ENCODE peak calls at places on chromosomes 7 and 10, in nine cellular contexts. One of them, this sample, is unnamed.

GRCh38 chr7:100013328-100013676 is 2.1 kb upstream of the ZKSCAN1 start:
- DNase-seq in activated CD4-positive, alpha-beta T cell treated with anti-CD3 and anti-CD28 coated beads, Interleukin-2, amount 10 ng/mL, durations not matched to agents 7 days and 5 days: no peak
- DNase-seq in cardiac muscle cell: no peak
- DNase-seq in T-helper 1 cell: no peak
- DNase-seq in stimulated activated CD4-positive, alpha-beta T cell treated with anti-CD3 and anti-CD28 coated beads, Interleukin-1b, Interleukin-23, amount 100 ng/mL, for 1 hour: no peak
- DNase-seq in left ventricle myocardium inferior: no peak
- DNase-seq in caudate nucleus: no peak
- DNase-seq in cerebellar cortex: no peak
- DNase-seq in germinal center: no peak
- DNase-seq in this sample: no peak

GRCh38 chr7:159114981-159115380 is 29.7 kb downstream of the VIPR2 start:
- DNase-seq in activated CD4-positive, alpha-beta T cell treated with anti-CD3 and anti-CD28 coated beads, Interleukin-2, amount 10 ng/mL, durations not matched to agents 7 days and 5 days: no peak
- DNase-seq in cardiac muscle cell: no peak
- DNase-seq in T-helper 1 cell: no peak
- DNase-seq in stimulated activated CD4-positive, alpha-beta T cell treated with anti-CD3 and anti-CD28 coated beads, Interleukin-1b, Interleukin-23, amount 100 ng/mL, for 1 hour: no peak
- DNase-seq in left ventricle myocardium inferior: no peak
- DNase-seq in caudate nucleus: no peak
- DNase-seq in cerebellar cortex: no peak
- DNase-seq in germinal center: no peak
- DNase-seq in this sample: no peak

GRCh38 chr7:144835668-144836544 is at the start of gene TPK1:
- DNase-seq in activated CD4-positive, alpha-beta T cell treated with anti-CD3 and anti-CD28 coated beads, Interleukin-2, amount 10 ng/mL, durations not matched to agents 7 days and 5 days: peak; percentile 91
- DNase-seq in cardiac muscle cell: peak; percentile 92
- DNase-seq in T-helper 1 cell: peak; percentile 86
- DNase-seq in stimulated activated CD4-positive, alpha-beta T cell treated with anti-CD3 and anti-CD28 coated beads, Interleukin-1b, Interleukin-23, amount 100 ng/mL, for 1 hour: peak; percentile 75
- DNase-seq in left ventricle myocardium inferior: peak; percentile 92
- DNase-seq in caudate nucleus: peak; percentile 87
- DNase-seq in cerebellar cortex: peak; percentile 90
- DNase-seq in germinal center: peak; percentile 93
- DNase-seq in this sample: peak; percentile 92

GRCh38 chr7:4715385-4715770 is 33.3 kb downstream of the FOXK1 start:
- DNase-seq in activated CD4-positive, alpha-beta T cell treated with anti-CD3 and anti-CD28 coated beads, Interleukin-2, amount 10 ng/mL, durations not matched to agents 7 days and 5 days: no peak
- DNase-seq in cardiac muscle cell: peak; percentile 70
- DNase-seq in T-helper 1 cell: no peak
- DNase-seq in stimulated activated CD4-positive, alpha-beta T cell treated with anti-CD3 and anti-CD28 coated beads, Interleukin-1b, Interleukin-23, amount 100 ng/mL, for 1 hour: no peak
- DNase-seq in left ventricle myocardium inferior: peak; percentile 64
- DNase-seq in caudate nucleus: peak; percentile 25
- DNase-seq in cerebellar cortex: peak; percentile 39
- DNase-seq in germinal center: no peak
- DNase-seq in this sample: no peak

GRCh38 chr7:124034754-124035100 is 1.9 kb upstream of the TMEM229A start:
- DNase-seq in activated CD4-positive, alpha-beta T cell treated with anti-CD3 and anti-CD28 coated beads, Interleukin-2, amount 10 ng/mL, durations not matched to agents 7 days and 5 days: no peak
- DNase-seq in cardiac muscle cell: no peak
- DNase-seq in T-helper 1 cell: no peak
- DNase-seq in stimulated activated CD4-positive, alpha-beta T cell treated with anti-CD3 and anti-CD28 coated beads, Interleukin-1b, Interleukin-23, amount 100 ng/mL, for 1 hour: no peak
- DNase-seq in left ventricle myocardium inferior: no peak
- DNase-seq in caudate nucleus: no peak
- DNase-seq in cerebellar cortex: no peak
- DNase-seq in germinal center: no peak
- DNase-seq in this sample: no peak

GRCh38 chr7:435518-436366 is 83.9 kb downstream of the PDGFA start:
- DNase-seq in activated CD4-positive, alpha-beta T cell treated with anti-CD3 and anti-CD28 coated beads, Interleukin-2, amount 10 ng/mL, durations not matched to agents 7 days and 5 days: no peak
- DNase-seq in cardiac muscle cell: no peak
- DNase-seq in T-helper 1 cell: no peak
- DNase-seq in stimulated activated CD4-positive, alpha-beta T cell treated with anti-CD3 and anti-CD28 coated beads, Interleukin-1b, Interleukin-23, amount 100 ng/mL, for 1 hour: no peak
- DNase-seq in left ventricle myocardium inferior: peak; percentile 54
- DNase-seq in caudate nucleus: no peak
- DNase-seq in cerebellar cortex: no peak
- DNase-seq in germinal center: no peak
- DNase-seq in this sample: no peak

GRCh38 chr7:2610898-2611297 is 20.9 kb upstream of the TTYH3 start:
- DNase-seq in activated CD4-positive, alpha-beta T cell treated with anti-CD3 and anti-CD28 coated beads, Interleukin-2, amount 10 ng/mL, durations not matched to agents 7 days and 5 days: no peak
- DNase-seq in cardiac muscle cell: no peak
- DNase-seq in T-helper 1 cell: no peak
- DNase-seq in stimulated activated CD4-positive, alpha-beta T cell treated with anti-CD3 and anti-CD28 coated beads, Interleukin-1b, Interleukin-23, amount 100 ng/mL, for 1 hour: no peak
- DNase-seq in left ventricle myocardium inferior: no peak
- DNase-seq in caudate nucleus: no peak
- DNase-seq in cerebellar cortex: no peak
- DNase-seq in germinal center: no peak
- DNase-seq in this sample: no peak

GRCh38 chr7:15778191-15778590 is 91.7 kb upstream of the MEOX2 start:
- DNase-seq in activated CD4-positive, alpha-beta T cell treated with anti-CD3 and anti-CD28 coated beads, Interleukin-2, amount 10 ng/mL, durations not matched to agents 7 days and 5 days: no peak
- DNase-seq in cardiac muscle cell: no peak
- DNase-seq in T-helper 1 cell: no peak
- DNase-seq in stimulated activated CD4-positive, alpha-beta T cell treated with anti-CD3 and anti-CD28 coated beads, Interleukin-1b, Interleukin-23, amount 100 ng/mL, for 1 hour: no peak
- DNase-seq in left ventricle myocardium inferior: no peak
- DNase-seq in caudate nucleus: no peak
- DNase-seq in cerebellar cortex: no peak
- DNase-seq in germinal center: no peak
- DNase-seq in this sample: no peak

GRCh38 chr10:44394696-44395383 is 9.9 kb upstream of the CXCL12 start:
- DNase-seq in activated CD4-positive, alpha-beta T cell treated with anti-CD3 and anti-CD28 coated beads, Interleukin-2, amount 10 ng/mL, durations not matched to agents 7 days and 5 days: peak; percentile 2
- DNase-seq in cardiac muscle cell: no peak
- DNase-seq in T-helper 1 cell: no peak
- DNase-seq in stimulated activated CD4-positive, alpha-beta T cell treated with anti-CD3 and anti-CD28 coated beads, Interleukin-1b, Interleukin-23, amount 100 ng/mL, for 1 hour: no peak
- DNase-seq in left ventricle myocardium inferior: no peak
- DNase-seq in caudate nucleus: no peak
- DNase-seq in cerebellar cortex: no peak
- DNase-seq in germinal center: no peak
- DNase-seq in this sample: no peak

GRCh38 chr10:119786117-119786769 is 60.4 kb downstream of the INPP5F start:
- DNase-seq in activated CD4-positive, alpha-beta T cell treated with anti-CD3 and anti-CD28 coated beads, Interleukin-2, amount 10 ng/mL, durations not matched to agents 7 days and 5 days: no peak
- DNase-seq in cardiac muscle cell: peak; percentile 61
- DNase-seq in T-helper 1 cell: no peak
- DNase-seq in stimulated activated CD4-positive, alpha-beta T cell treated with anti-CD3 and anti-CD28 coated beads, Interleukin-1b, Interleukin-23, amount 100 ng/mL, for 1 hour: no peak
- DNase-seq in left ventricle myocardium inferior: no peak
- DNase-seq in caudate nucleus: no peak
- DNase-seq in cerebellar cortex: no peak
- DNase-seq in germinal center: no peak
- DNase-seq in this sample: peak; percentile 12

GRCh38 chr10:93236378-93237040 is 162.8 kb downstream of the CYP26A1 start:
- DNase-seq in activated CD4-positive, alpha-beta T cell treated with anti-CD3 and anti-CD28 coated beads, Interleukin-2, amount 10 ng/mL, durations not matched to agents 7 days and 5 days: no peak
- DNase-seq in cardiac muscle cell: no peak
- DNase-seq in T-helper 1 cell: no peak
- DNase-seq in stimulated activated CD4-positive, alpha-beta T cell treated with anti-CD3 and anti-CD28 coated beads, Interleukin-1b, Interleukin-23, amount 100 ng/mL, for 1 hour: no peak
- DNase-seq in left ventricle myocardium inferior: no peak
- DNase-seq in caudate nucleus: no peak
- DNase-seq in cerebellar cortex: no peak
- DNase-seq in germinal center: no peak
- DNase-seq in this sample: no peak

GRCh38 chr7:24609059-24609458 is 35.8 kb downstream of the PALS2 start:
- DNase-seq in activated CD4-positive, alpha-beta T cell treated with anti-CD3 and anti-CD28 coated beads, Interleukin-2, amount 10 ng/mL, durations not matched to agents 7 days and 5 days: no peak
- DNase-seq in cardiac muscle cell: no peak
- DNase-seq in T-helper 1 cell: no peak
- DNase-seq in stimulated activated CD4-positive, alpha-beta T cell treated with anti-CD3 and anti-CD28 coated beads, Interleukin-1b, Interleukin-23, amount 100 ng/mL, for 1 hour: no peak
- DNase-seq in left ventricle myocardium inferior: no peak
- DNase-seq in caudate nucleus: no peak
- DNase-seq in cerebellar cortex: no peak
- DNase-seq in germinal center: no peak
- DNase-seq in this sample: no peak

GRCh38 chr10:101932182-101932581 is 88.6 kb upstream of the KCNIP2 start:
- DNase-seq in activated CD4-positive, alpha-beta T cell treated with anti-CD3 and anti-CD28 coated beads, Interleukin-2, amount 10 ng/mL, durations not matched to agents 7 days and 5 days: no peak
- DNase-seq in cardiac muscle cell: no peak
- DNase-seq in T-helper 1 cell: no peak
- DNase-seq in stimulated activated CD4-positive, alpha-beta T cell treated with anti-CD3 and anti-CD28 coated beads, Interleukin-1b, Interleukin-23, amount 100 ng/mL, for 1 hour: no peak
- DNase-seq in left ventricle myocardium inferior: no peak
- DNase-seq in caudate nucleus: no peak
- DNase-seq in cerebellar cortex: no peak
- DNase-seq in germinal center: no peak
- DNase-seq in this sample: no peak

GRCh38 chr7:118648002-118648401 is 423.5 kb downstream of the ANKRD7 start:
- DNase-seq in activated CD4-positive, alpha-beta T cell treated with anti-CD3 and anti-CD28 coated beads, Interleukin-2, amount 10 ng/mL, durations not matched to agents 7 days and 5 days: no peak
- DNase-seq in cardiac muscle cell: no peak
- DNase-seq in T-helper 1 cell: no peak
- DNase-seq in stimulated activated CD4-positive, alpha-beta T cell treated with anti-CD3 and anti-CD28 coated beads, Interleukin-1b, Interleukin-23, amount 100 ng/mL, for 1 hour: no peak
- DNase-seq in left ventricle myocardium inferior: no peak
- DNase-seq in caudate nucleus: no peak
- DNase-seq in cerebellar cortex: no peak
- DNase-seq in germinal center: no peak
- DNase-seq in this sample: no peak

GRCh38 chr10:76080406-76080805 is 649.0 kb downstream of the LRMDA start:
- DNase-seq in activated CD4-positive, alpha-beta T cell treated with anti-CD3 and anti-CD28 coated beads, Interleukin-2, amount 10 ng/mL, durations not matched to agents 7 days and 5 days: no peak
- DNase-seq in cardiac muscle cell: no peak
- DNase-seq in T-helper 1 cell: no peak
- DNase-seq in stimulated activated CD4-positive, alpha-beta T cell treated with anti-CD3 and anti-CD28 coated beads, Interleukin-1b, Interleukin-23, amount 100 ng/mL, for 1 hour: no peak
- DNase-seq in left ventricle myocardium inferior: no peak
- DNase-seq in caudate nucleus: no peak
- DNase-seq in cerebellar cortex: no peak
- DNase-seq in germinal center: no peak
- DNase-seq in this sample: no peak

GRCh38 chr10:62653254-62653653 is 151.3 kb upstream of the ADO start:
- DNase-seq in activated CD4-positive, alpha-beta T cell treated with anti-CD3 and anti-CD28 coated beads, Interleukin-2, amount 10 ng/mL, durations not matched to agents 7 days and 5 days: no peak
- DNase-seq in cardiac muscle cell: no peak
- DNase-seq in T-helper 1 cell: no peak
- DNase-seq in stimulated activated CD4-positive, alpha-beta T cell treated with anti-CD3 and anti-CD28 coated beads, Interleukin-1b, Interleukin-23, amount 100 ng/mL, for 1 hour: no peak
- DNase-seq in left ventricle myocardium inferior: no peak
- DNase-seq in caudate nucleus: no peak
- DNase-seq in cerebellar cortex: no peak
- DNase-seq in germinal center: peak; percentile 70
- DNase-seq in this sample: no peak

GRCh38 chr10:27745719-27746363 is at the start of gene MKX:
- DNase-seq in activated CD4-positive, alpha-beta T cell treated with anti-CD3 and anti-CD28 coated beads, Interleukin-2, amount 10 ng/mL, durations not matched to agents 7 days and 5 days: peak; percentile 17
- DNase-seq in cardiac muscle cell: peak; percentile 81
- DNase-seq in T-helper 1 cell: peak; percentile 31
- DNase-seq in stimulated activated CD4-positive, alpha-beta T cell treated with anti-CD3 and anti-CD28 coated beads, Interleukin-1b, Interleukin-23, amount 100 ng/mL, for 1 hour: no peak
- DNase-seq in left ventricle myocardium inferior: peak; percentile 21
- DNase-seq in caudate nucleus: no peak
- DNase-seq in cerebellar cortex: no peak
- DNase-seq in germinal center: no peak
- DNase-seq in this sample: no peak

GRCh38 chr10:77179015-77179695 is 458.5 kb downstream of the KCNMA1 start:
- DNase-seq in activated CD4-positive, alpha-beta T cell treated with anti-CD3 and anti-CD28 coated beads, Interleukin-2, amount 10 ng/mL, durations not matched to agents 7 days and 5 days: no peak
- DNase-seq in cardiac muscle cell: no peak
- DNase-seq in T-helper 1 cell: no peak
- DNase-seq in stimulated activated CD4-positive, alpha-beta T cell treated with anti-CD3 and anti-CD28 coated beads, Interleukin-1b, Interleukin-23, amount 100 ng/mL, for 1 hour: no peak
- DNase-seq in left ventricle myocardium inferior: no peak
- DNase-seq in caudate nucleus: no peak
- DNase-seq in cerebellar cortex: no peak
- DNase-seq in germinal center: no peak
- DNase-seq in this sample: no peak

GRCh38 chr7:38929460-38930171 is 20.6 kb upstream of the VPS41 start:
- DNase-seq in activated CD4-positive, alpha-beta T cell treated with anti-CD3 and anti-CD28 coated beads, Interleukin-2, amount 10 ng/mL, durations not matched to agents 7 days and 5 days: no peak
- DNase-seq in cardiac muscle cell: peak; percentile 60
- DNase-seq in T-helper 1 cell: no peak
- DNase-seq in stimulated activated CD4-positive, alpha-beta T cell treated with anti-CD3 and anti-CD28 coated beads, Interleukin-1b, Interleukin-23, amount 100 ng/mL, for 1 hour: no peak
- DNase-seq in left ventricle myocardium inferior: no peak
- DNase-seq in caudate nucleus: no peak
- DNase-seq in cerebellar cortex: no peak
- DNase-seq in germinal center: no peak
- DNase-seq in this sample: no peak

GRCh38 chr7:75732764-75733630 is 5.7 kb downstream of the HIP1 start:
- DNase-seq in activated CD4-positive, alpha-beta T cell treated with anti-CD3 and anti-CD28 coated beads, Interleukin-2, amount 10 ng/mL, durations not matched to agents 7 days and 5 days: no peak
- DNase-seq in cardiac muscle cell: no peak
- DNase-seq in T-helper 1 cell: no peak
- DNase-seq in stimulated activated CD4-positive, alpha-beta T cell treated with anti-CD3 and anti-CD28 coated beads, Interleukin-1b, Interleukin-23, amount 100 ng/mL, for 1 hour: no peak
- DNase-seq in left ventricle myocardium inferior: no peak
- DNase-seq in caudate nucleus: no peak
- DNase-seq in cerebellar cortex: no peak
- DNase-seq in germinal center: no peak
- DNase-seq in this sample: no peak

GRCh38 chr7:140053812-140054539 is 8.8 kb downstream of the PARP12 start:
- DNase-seq in activated CD4-positive, alpha-beta T cell treated with anti-CD3 and anti-CD28 coated beads, Interleukin-2, amount 10 ng/mL, durations not matched to agents 7 days and 5 days: no peak
- DNase-seq in cardiac muscle cell: no peak
- DNase-seq in T-helper 1 cell: no peak
- DNase-seq in stimulated activated CD4-positive, alpha-beta T cell treated with anti-CD3 and anti-CD28 coated beads, Interleukin-1b, Interleukin-23, amount 100 ng/mL, for 1 hour: no peak
- DNase-seq in left ventricle myocardium inferior: no peak
- DNase-seq in caudate nucleus: no peak
- DNase-seq in cerebellar cortex: no peak
- DNase-seq in germinal center: peak; percentile 50
- DNase-seq in this sample: no peak

GRCh38 chr10:60914676-60915075 is 29.3 kb downstream of the RHOBTB1 start:
- DNase-seq in activated CD4-positive, alpha-beta T cell treated with anti-CD3 and anti-CD28 coated beads, Interleukin-2, amount 10 ng/mL, durations not matched to agents 7 days and 5 days: no peak
- DNase-seq in cardiac muscle cell: no peak
- DNase-seq in T-helper 1 cell: no peak
- DNase-seq in stimulated activated CD4-positive, alpha-beta T cell treated with anti-CD3 and anti-CD28 coated beads, Interleukin-1b, Interleukin-23, amount 100 ng/mL, for 1 hour: no peak
- DNase-seq in left ventricle myocardium inferior: no peak
- DNase-seq in caudate nucleus: no peak
- DNase-seq in cerebellar cortex: no peak
- DNase-seq in germinal center: no peak
- DNase-seq in this sample: no peak

GRCh38 chr7:76047305-76047810 is 442 bp downstream of the STYXL1 start:
- DNase-seq in activated CD4-positive, alpha-beta T cell treated with anti-CD3 and anti-CD28 coated beads, Interleukin-2, amount 10 ng/mL, durations not matched to agents 7 days and 5 days: no peak
- DNase-seq in cardiac muscle cell: no peak
- DNase-seq in T-helper 1 cell: no peak
- DNase-seq in stimulated activated CD4-positive, alpha-beta T cell treated with anti-CD3 and anti-CD28 coated beads, Interleukin-1b, Interleukin-23, amount 100 ng/mL, for 1 hour: no peak
- DNase-seq in left ventricle myocardium inferior: no peak
- DNase-seq in caudate nucleus: no peak
- DNase-seq in cerebellar cortex: peak; percentile 22
- DNase-seq in germinal center: peak; percentile 36
- DNase-seq in this sample: peak; percentile 15

GRCh38 chr10:102280397-102281015 is 35.2 kb downstream of the GBF1 start:
- DNase-seq in activated CD4-positive, alpha-beta T cell treated with anti-CD3 and anti-CD28 coated beads, Interleukin-2, amount 10 ng/mL, durations not matched to agents 7 days and 5 days: no peak
- DNase-seq in cardiac muscle cell: peak; percentile 75
- DNase-seq in T-helper 1 cell: no peak
- DNase-seq in stimulated activated CD4-positive, alpha-beta T cell treated with anti-CD3 and anti-CD28 coated beads, Interleukin-1b, Interleukin-23, amount 100 ng/mL, for 1 hour: no peak
- DNase-seq in left ventricle myocardium inferior: peak; percentile 37
- DNase-seq in caudate nucleus: no peak
- DNase-seq in cerebellar cortex: peak; percentile 47
- DNase-seq in germinal center: no peak
- DNase-seq in this sample: no peak

GRCh38 chr7:28480595-28480994 is 68.3 kb downstream of the CREB5 start:
- DNase-seq in activated CD4-positive, alpha-beta T cell treated with anti-CD3 and anti-CD28 coated beads, Interleukin-2, amount 10 ng/mL, durations not matched to agents 7 days and 5 days: no peak
- DNase-seq in cardiac muscle cell: no peak
- DNase-seq in T-helper 1 cell: no peak
- DNase-seq in stimulated activated CD4-positive, alpha-beta T cell treated with anti-CD3 and anti-CD28 coated beads, Interleukin-1b, Interleukin-23, amount 100 ng/mL, for 1 hour: no peak
- DNase-seq in left ventricle myocardium inferior: no peak
- DNase-seq in caudate nucleus: no peak
- DNase-seq in cerebellar cortex: no peak
- DNase-seq in germinal center: no peak
- DNase-seq in this sample: no peak

GRCh38 chr7:2157473-2158279 is 75.1 kb downstream of the MAD1L1 start:
- DNase-seq in activated CD4-positive, alpha-beta T cell treated with anti-CD3 and anti-CD28 coated beads, Interleukin-2, amount 10 ng/mL, durations not matched to agents 7 days and 5 days: no peak
- DNase-seq in cardiac muscle cell: peak; percentile 81
- DNase-seq in T-helper 1 cell: no peak
- DNase-seq in stimulated activated CD4-positive, alpha-beta T cell treated with anti-CD3 and anti-CD28 coated beads, Interleukin-1b, Interleukin-23, amount 100 ng/mL, for 1 hour: no peak
- DNase-seq in left ventricle myocardium inferior: peak; percentile 29
- DNase-seq in caudate nucleus: peak; percentile 33
- DNase-seq in cerebellar cortex: peak; percentile 42
- DNase-seq in germinal center: no peak
- DNase-seq in this sample: peak; percentile 13

GRCh38 chr7:22582860-22583640 is 83.1 kb upstream of the STEAP1B start:
- DNase-seq in activated CD4-positive, alpha-beta T cell treated with anti-CD3 and anti-CD28 coated beads, Interleukin-2, amount 10 ng/mL, durations not matched to agents 7 days and 5 days: no peak
- DNase-seq in cardiac muscle cell: peak; percentile 18
- DNase-seq in T-helper 1 cell: no peak
- DNase-seq in stimulated activated CD4-positive, alpha-beta T cell treated with anti-CD3 and anti-CD28 coated beads, Interleukin-1b, Interleukin-23, amount 100 ng/mL, for 1 hour: no peak
- DNase-seq in left ventricle myocardium inferior: no peak
- DNase-seq in caudate nucleus: no peak
- DNase-seq in cerebellar cortex: peak; percentile 10
- DNase-seq in germinal center: no peak
- DNase-seq in this sample: no peak

GRCh38 chr10:49749144-49749543 is 13.0 kb downstream of the OGDHL start:
- DNase-seq in activated CD4-positive, alpha-beta T cell treated with anti-CD3 and anti-CD28 coated beads, Interleukin-2, amount 10 ng/mL, durations not matched to agents 7 days and 5 days: no peak
- DNase-seq in cardiac muscle cell: no peak
- DNase-seq in T-helper 1 cell: no peak
- DNase-seq in stimulated activated CD4-positive, alpha-beta T cell treated with anti-CD3 and anti-CD28 coated beads, Interleukin-1b, Interleukin-23, amount 100 ng/mL, for 1 hour: no peak
- DNase-seq in left ventricle myocardium inferior: no peak
- DNase-seq in caudate nucleus: no peak
- DNase-seq in cerebellar cortex: no peak
- DNase-seq in germinal center: no peak
- DNase-seq in this sample: no peak

GRCh38 chr10:123783296-123783695 is 108.3 kb downstream of the CPXM2 start:
- DNase-seq in activated CD4-positive, alpha-beta T cell treated with anti-CD3 and anti-CD28 coated beads, Interleukin-2, amount 10 ng/mL, durations not matched to agents 7 days and 5 days: no peak
- DNase-seq in cardiac muscle cell: no peak
- DNase-seq in T-helper 1 cell: no peak
- DNase-seq in stimulated activated CD4-positive, alpha-beta T cell treated with anti-CD3 and anti-CD28 coated beads, Interleukin-1b, Interleukin-23, amount 100 ng/mL, for 1 hour: no peak
- DNase-seq in left ventricle myocardium inferior: no peak
- DNase-seq in caudate nucleus: no peak
- DNase-seq in cerebellar cortex: no peak
- DNase-seq in germinal center: no peak
- DNase-seq in this sample: no peak

GRCh38 chr10:132688580-132689420 is 97.1 kb downstream of the NKX6-2 start:
- DNase-seq in activated CD4-positive, alpha-beta T cell treated with anti-CD3 and anti-CD28 coated beads, Interleukin-2, amount 10 ng/mL, durations not matched to agents 7 days and 5 days: no peak
- DNase-seq in cardiac muscle cell: no peak
- DNase-seq in T-helper 1 cell: no peak
- DNase-seq in stimulated activated CD4-positive, alpha-beta T cell treated with anti-CD3 and anti-CD28 coated beads, Interleukin-1b, Interleukin-23, amount 100 ng/mL, for 1 hour: no peak
- DNase-seq in left ventricle myocardium inferior: peak; percentile 3
- DNase-seq in caudate nucleus: no peak
- DNase-seq in cerebellar cortex: no peak
- DNase-seq in germinal center: no peak
- DNase-seq in this sample: no peak

GRCh38 chr7:114819629-114820362 is 102.1 kb upstream of the MDFIC start:
- DNase-seq in activated CD4-positive, alpha-beta T cell treated with anti-CD3 and anti-CD28 coated beads, Interleukin-2, amount 10 ng/mL, durations not matched to agents 7 days and 5 days: no peak
- DNase-seq in cardiac muscle cell: no peak
- DNase-seq in T-helper 1 cell: no peak
- DNase-seq in stimulated activated CD4-positive, alpha-beta T cell treated with anti-CD3 and anti-CD28 coated beads, Interleukin-1b, Interleukin-23, amount 100 ng/mL, for 1 hour: no peak
- DNase-seq in left ventricle myocardium inferior: no peak
- DNase-seq in caudate nucleus: no peak
- DNase-seq in cerebellar cortex: no peak
- DNase-seq in germinal center: no peak
- DNase-seq in this sample: no peak

This sample was measured in DND-41.